ENCODE peak calls at places on chromosomes 5 and 9, in seven cellular contexts. C is GM12878, Q is A549, F is endothelial cell of umbilical vein, Z is SK-N-SH, D is HepG2, L is K562. W is an unnamed sample.
A peak's percentile ranks its signal among the peaks of the same experiment; 100 is the strongest.

GRCh38 chr5:166909040-166909439 is 1382.4 kb upstream of the WWC1 start:
- DNase-seq in L (no peak), D (no peak), C (no peak), Z (no peak), Q (no peak), F (no peak), W (no peak)

GRCh38 chr5:141411575-141411974 is 1.2 kb upstream of the PCDHGA10 start:
- DNase-seq in L (no peak), Q (no peak), D (no peak), F (no peak), C (no peak), Z (no peak), W (no peak)

GRCh38 chr5:138641547-138642298 is 66.5 kb upstream of the HSPA9 start:
- DNase-seq in D (peak; percentile 50), C (no peak), Z (peak; percentile 74), F (peak; percentile 64), Q (peak; percentile 62), L (peak; percentile 80), W (peak; percentile 95)

GRCh38 chr5:169637856-169638190 is 748 bp downstream of the DOCK2 start:
- DNase-seq in L (no peak), C (no peak), Q (no peak), D (no peak), F (no peak), Z (no peak), W (no peak)

GRCh38 chr9:92247981-92248380 is 45.5 kb downstream of the IARS1 start:
- DNase-seq in L (no peak), F (no peak), D (peak; percentile 73), C (no peak), Z (no peak), Q (no peak), W (no peak)

GRCh38 chr5:10352404-10353240 is 873 bp upstream of the MARCHF6 start:
- DNase-seq in F (no peak), Q (no peak), L (no peak), Z (peak; percentile 38), C (peak; percentile 28), D (peak; percentile 23), W (no peak)

GRCh38 chr5:137667341-137667740 is 68.5 kb downstream of the KLHL3 start:
- DNase-seq in F (no peak), L (no peak), D (no peak), C (no peak), Q (no peak), Z (no peak), W (no peak)

GRCh38 chr9:111621895-111622480 is 9.1 kb upstream of the DNAJC25 start:
- DNase-seq in F (peak; percentile 68), L (peak; percentile 30), D (peak; percentile 47), Q (peak; percentile 49), Z (peak; percentile 64), C (no peak), W (peak; percentile 41)

GRCh38 chr5:151278845-151279244 is 24.7 kb downstream of the SLC36A3 start:
- DNase-seq in D (no peak), Z (no peak), Q (no peak), L (no peak), C (no peak), F (no peak), W (no peak)

GRCh38 chr5:34930527-34930844 is 1.1 kb downstream of the DNAJC21 start:
- DNase-seq in F (peak; percentile 67), L (no peak), Z (no peak), C (no peak), D (no peak), Q (no peak), W (no peak)

GRCh38 chr9:109499061-109499630 is 1.0 kb upstream of the PTPN3 start:
- DNase-seq in F (no peak), Z (no peak), D (no peak), Q (no peak), L (no peak), C (no peak), W (no peak)

GRCh38 chr5:43354774-43355173 is 41.6 kb upstream of the HMGCS1 start:
- DNase-seq in C (no peak), F (no peak), Z (no peak), L (no peak), Q (no peak), D (no peak), W (no peak)

GRCh38 chr5:133612021-133612860 is at the start of gene FSTL4:
- DNase-seq in D (no peak), Q (peak; percentile 46), F (no peak), C (no peak), Z (peak; percentile 82), L (no peak), W (peak; percentile 75)

GRCh38 chr5:91243859-91244258 is 139.3 kb downstream of the ARRDC3 start:
- DNase-seq in C (no peak), F (no peak), D (no peak), Z (no peak), L (no peak), Q (no peak), W (no peak)

GRCh38 chr5:53160895-53161294 is 51.3 kb upstream of the MOCS2 start:
- DNase-seq in F (no peak), Z (no peak), D (no peak), Q (no peak), L (no peak), C (no peak), W (no peak)

GRCh38 chr5:2006193-2006970 is 123.7 kb upstream of the IRX4 start:
- DNase-seq in Q (no peak), L (no peak), D (no peak), F (no peak), C (no peak), Z (no peak), W (no peak)

GRCh38 chr9:32940740-32941139 is 60.7 kb downstream of the APTX start:
- DNase-seq in D (no peak), L (peak; percentile 9), Q (no peak), F (no peak), Z (no peak), C (no peak), W (no peak)
- TF ChIP-seq MAX in D (no peak), L (no peak), Q (no peak), F (no peak), Z (no peak), C (no peak), W (no peak)

GRCh38 chr9:137715321-137715720 is 96.5 kb downstream of the EHMT1 start:
- DNase-seq in Z (no peak), Q (no peak), C (no peak), D (no peak), F (no peak), L (no peak), W (no peak)
- TF ChIP-seq MAX in Z (no peak), Q (no peak), C (no peak), D (no peak), F (no peak), L (no peak), W (no peak)

GRCh38 chr5:160685695-160686094 is 166.3 kb downstream of the ATP10B start:
- DNase-seq in Z (peak; percentile 18), D (peak; percentile 45), Q (peak; percentile 4), F (no peak), C (peak; percentile 13), L (peak; percentile 17), W (no peak)
- TF ChIP-seq MAX in Z (no peak), D (no peak), Q (no peak), F (no peak), C (no peak), L (no peak), W (no peak)

GRCh38 chr9:95264954-95265615 is 52.4 kb downstream of the FANCC start:
- DNase-seq in C (no peak), Q (no peak), D (no peak), Z (no peak), L (peak; percentile 14), F (peak; percentile 45), W (no peak)

GRCh38 chr9:95270790-95271189 is 46.7 kb downstream of the FANCC start:
- DNase-seq in F (no peak), C (no peak), Q (no peak), Z (no peak), L (no peak), D (no peak), W (no peak)

GRCh38 chr9:95265960-95266359 is 51.5 kb downstream of the FANCC start:
- DNase-seq in D (no peak), L (no peak), Z (no peak), F (no peak), C (no peak), Q (no peak), W (no peak)

GRCh38 chr9:95266649-95267048 is 50.9 kb downstream of the FANCC start:
- DNase-seq in C (peak; percentile 21), F (no peak), D (no peak), L (no peak), Q (no peak), Z (no peak), W (no peak)

DNA sequence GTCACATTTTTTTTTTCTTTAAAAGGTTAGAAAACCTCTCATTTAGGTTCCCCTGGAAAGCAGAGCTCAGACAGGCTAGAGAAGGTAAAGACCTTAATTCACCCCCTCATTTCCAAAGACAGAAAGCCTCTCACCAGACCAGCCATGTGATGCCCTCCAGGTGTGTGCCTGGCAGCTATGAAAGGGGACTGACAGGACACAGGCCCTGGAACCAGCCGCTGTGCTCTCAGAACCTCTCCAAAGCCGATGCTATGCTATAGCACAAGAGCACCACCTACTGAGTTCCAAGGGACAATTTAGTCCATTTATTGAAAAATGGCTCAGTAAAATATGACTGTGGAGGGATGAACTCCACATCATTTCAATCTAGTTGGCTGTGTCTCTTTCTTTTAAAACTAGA is 48.8 kb downstream of the FANCC start:
- DNase-seq in F (peak; percentile 47), Z (peak; percentile 77), D (peak; percentile 69), L (no peak), C (no peak), Q (peak; percentile 21), W (peak; percentile 32)
- TF ChIP-seq MAX in F (no peak), Z (no peak), D (no peak), L (no peak), C (no peak), Q (no peak), W (no peak)

GRCh38 chr5:118605761-118606160 is 382.6 kb downstream of the DTWD2 start:
- DNase-seq in C (no peak), Q (no peak), D (no peak), F (no peak), L (no peak), Z (no peak), W (no peak)

GRCh38 chr5:118606940-118607339 is 381.4 kb downstream of the DTWD2 start:
- DNase-seq in F (no peak), Z (no peak), Q (no peak), D (no peak), C (no peak), L (no peak), W (no peak)

GRCh38 chr5:118598311-118598710 is 390.0 kb downstream of the DTWD2 start:
- DNase-seq in Q (no peak), Z (no peak), F (no peak), C (no peak), D (no peak), L (no peak), W (no peak)

GRCh38 chr5:118597448-118597847 is 390.9 kb downstream of the DTWD2 start:
- DNase-seq in L (no peak), C (no peak), D (no peak), F (no peak), Z (no peak), Q (no peak), W (no peak)

DNA sequence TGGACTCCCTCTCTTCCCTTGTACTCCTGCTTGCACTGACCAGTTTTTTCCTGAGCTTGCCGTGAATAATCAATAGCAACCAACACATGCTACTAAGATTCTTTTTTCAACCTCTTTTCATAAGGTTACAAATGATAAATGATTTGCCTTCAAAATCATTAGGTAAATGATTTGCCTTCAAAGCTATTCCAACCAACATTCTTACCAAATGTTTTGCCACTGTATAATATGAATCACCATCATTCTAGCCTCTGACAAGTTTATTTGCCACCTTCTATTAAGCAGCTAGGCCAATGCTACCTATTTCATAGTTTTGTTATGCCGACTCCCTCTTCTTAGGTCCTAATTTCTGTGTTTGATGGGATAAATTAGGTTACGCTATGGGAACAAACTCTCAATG is 385.1 kb downstream of the DTWD2 start:
- DNase-seq in Q (no peak), D (no peak), Z (no peak), L (no peak), C (no peak), F (no peak), W (no peak)
- TF ChIP-seq MAX in Q (no peak), D (no peak), Z (no peak), L (no peak), C (no peak), F (no peak), W (no peak)

W was measured in WTC11.